ENCODE peak calls at places on chromosome 22, in seven cellular contexts. C is T-helper 1 cell; K is cardiac fibroblast; T is tibial artery; D is pancreas; H is neural crest cell; L is stimulated activated CD4-positive, alpha-beta T cell treated with anti-CD3 and anti-CD28 coated beads, Interleukin-1b, Interleukin-23, amount 100 ng/mL, for 1 hour. Z is an unnamed sample.

GRCh38 chr22:38717244-38717643 is 11.5 kb downstream of the GTPBP1 start:
- DNase-seq in C (no peak), K (no peak), T (no peak), D (no peak), H (no peak), L (no peak), Z (no peak)

GRCh38 chr22:29647954-29648737 is 44.7 kb downstream of the NF2 start:
- DNase-seq in C (no peak), K (no peak), T (no peak), D (no peak), H (no peak), L (no peak), Z (no peak)

GRCh38 chr22:44164031-44164430 is 16.7 kb upstream of the PARVG start:
- DNase-seq in C (no peak), K (no peak), T (no peak), D (no peak), H (no peak), L (no peak), Z (no peak)

GRCh38 chr22:43826142-43827093 is 14.3 kb upstream of the EFCAB6 start:
- DNase-seq in C (no peak), K (peak; percentile 62), T (peak; percentile 39), D (no peak), H (no peak), L (no peak), Z (peak; percentile 41)

GRCh38 chr22:39299829-39300178 is 19.6 kb downstream of the RPL3 start:
- DNase-seq in C (no peak), K (no peak), T (no peak), D (no peak), H (no peak), L (no peak), Z (no peak)

GRCh38 chr22:39287076-39287743 is 32.2 kb downstream of the RPL3 start:
- DNase-seq in C (no peak), K (no peak), T (no peak), D (no peak), H (no peak), L (no peak), Z (no peak)

GRCh38 chr22:27667121-27667843 is 134.3 kb downstream of the MN1 start:
- DNase-seq in C (no peak), K (peak; percentile 77), T (peak; percentile 77), D (no peak), H (peak; percentile 34), L (no peak), Z (no peak)

GRCh38 chr22:27336151-27337090 is 465.1 kb downstream of the MN1 start:
- DNase-seq in C (no peak), K (no peak), T (no peak), D (no peak), H (no peak), L (no peak), Z (no peak)

GRCh38 chr22:27594474-27595134 is 207.0 kb downstream of the MN1 start:
- DNase-seq in C (no peak), K (no peak), T (no peak), D (no peak), H (no peak), L (no peak), Z (no peak)

GRCh38 chr22:41984006-41984405 is 14.6 kb upstream of the WBP2NL start:
- DNase-seq in C (no peak), K (no peak), T (no peak), D (no peak), H (no peak), L (no peak), Z (no peak)

GRCh38 chr22:29073618-29074275 is 912 bp downstream of the KREMEN1 start:
- DNase-seq in C (no peak), K (peak; percentile 34), T (no peak), D (peak; percentile 63), H (peak; percentile 37), L (no peak), Z (peak; percentile 66)

GRCh38 chr22:20232237-20232598 is 35.9 kb downstream of the RTN4R start:
- DNase-seq in C (no peak), K (no peak), T (no peak), D (no peak), H (no peak), L (no peak), Z (no peak)

GRCh38 chr22:17920145-17920605 is 104.2 kb downstream of the MICAL3 start:
- DNase-seq in C (no peak), K (peak; percentile 67), T (no peak), D (no peak), H (no peak), L (no peak), Z (peak; percentile 57)

GRCh38 chr22:29536411-29536810 is 17.1 kb downstream of the THOC5 start:
- DNase-seq in C (no peak), K (no peak), T (no peak), D (no peak), H (no peak), L (no peak), Z (no peak)

GRCh38 chr22:45861259-45861658 is 115.7 kb downstream of the WNT7B start:
- DNase-seq in C (no peak), K (no peak), T (no peak), D (no peak), H (no peak), L (no peak), Z (no peak)

GRCh38 chr22:46465793-46466192 is 71.6 kb downstream of the CELSR1 start:
- DNase-seq in C (no peak), K (no peak), T (no peak), D (no peak), H (no peak), L (no peak), Z (peak; percentile 78)

GRCh38 chr22:37803195-37803635 is 4.5 kb upstream of the GCAT start:
- DNase-seq in C (no peak), K (no peak), T (no peak), D (no peak), H (no peak), L (no peak), Z (no peak)

GRCh38 chr22:41875531-41876242 is 39.2 kb downstream of the SHISA8 start:
- DNase-seq in C (no peak), K (no peak), T (no peak), D (no peak), H (no peak), L (no peak), Z (no peak)

GRCh38 chr22:25745341-25746011 is 3.5 kb downstream of the MYO18B start:
- DNase-seq in C (no peak), K (peak; percentile 67), T (no peak), D (no peak), H (no peak), L (no peak), Z (no peak)

GRCh38 chr22:47814474-47814873 is 1052.0 kb downstream of the TBC1D22A start:
- DNase-seq in C (no peak), K (no peak), T (no peak), D (no peak), H (no peak), L (no peak), Z (no peak)

GRCh38 chr22:19120829-19121630 is 1.2 kb downstream of the DGCR2 start:
- DNase-seq in C (no peak), K (peak; percentile 21), T (no peak), D (peak; percentile 71), H (no peak), L (no peak), Z (peak; percentile 66)

GRCh38 chr22:22508274-22509176 is at the start of gene ZNF280B:
- DNase-seq in C (peak; percentile 68), K (peak; percentile 85), T (no peak), D (peak; percentile 82), H (peak; percentile 82), L (peak; percentile 45), Z (peak; percentile 70)

GRCh38 chr22:26234267-26234666 is 65.0 kb downstream of the SEZ6L start:
- DNase-seq in C (no peak), K (no peak), T (no peak), D (no peak), H (no peak), L (no peak), Z (no peak)

GRCh38 chr22:37425800-37426531 is 1.3 kb downstream of the ELFN2 start:
- DNase-seq in C (no peak), K (peak; percentile 30), T (no peak), D (no peak), H (no peak), L (no peak), Z (no peak)

GRCh38 chr22:46894851-46895640 is 132.6 kb downstream of the TBC1D22A start:
- DNase-seq in C (no peak), K (no peak), T (no peak), D (no peak), H (no peak), L (no peak), Z (peak; percentile 20)

GRCh38 chr22:47687364-47687655 is 924.9 kb downstream of the TBC1D22A start:
- DNase-seq in C (no peak), K (no peak), T (no peak), D (no peak), H (no peak), L (no peak), Z (no peak)

GRCh38 chr22:43260818-43261217 is 73.9 kb upstream of the TTLL12 start:
- DNase-seq in C (no peak), K (no peak), T (no peak), D (no peak), H (no peak), L (no peak), Z (no peak)

GRCh38 chr22:33894515-33894914 is 25.8 kb downstream of the LARGE1 start:
- DNase-seq in C (no peak), K (no peak), T (no peak), D (no peak), H (no peak), L (no peak), Z (no peak)

GRCh38 chr22:48503876-48504275 is 1323.8 kb downstream of the BRD1 start:
- DNase-seq in C (no peak), K (no peak), T (no peak), D (no peak), H (no peak), L (no peak), Z (no peak)

GRCh38 chr22:49023879-49024774 is 803.5 kb downstream of the BRD1 start:
- DNase-seq in C (no peak), K (no peak), T (peak; percentile 58), D (no peak), H (no peak), L (no peak), Z (no peak)

GRCh38 chr22:50059185-50059880 is 1.2 kb upstream of the TTLL8 start:
- DNase-seq in C (no peak), K (peak; percentile 58), T (no peak), D (no peak), H (peak; percentile 41), L (no peak), Z (no peak)

GRCh38 chr22:41358927-41359326 is 22.8 kb upstream of the TEF start:
- DNase-seq in C (no peak), K (no peak), T (no peak), D (no peak), H (no peak), L (no peak), Z (no peak)

GRCh38 chr22:32987081-32987631 is 71.0 kb downstream of the SYN3 start:
- DNase-seq in C (no peak), K (no peak), T (no peak), D (no peak), H (no peak), L (no peak), Z (no peak)

GRCh38 chr22:17110791-17111550 is 10.2 kb downstream of the TMEM121B start:
- DNase-seq in C (no peak), K (no peak), T (no peak), D (no peak), H (no peak), L (no peak), Z (no peak)

GRCh38 chr22:35684270-35684700 is 33.4 kb upstream of the APOL5 start:
- DNase-seq in C (no peak), K (peak; percentile 77), T (no peak), D (no peak), H (no peak), L (no peak), Z (no peak)

GRCh38 chr22:28247667-28248363 is 328.8 kb upstream of the PITPNB start:
- DNase-seq in C (no peak), K (no peak), T (no peak), D (no peak), H (no peak), L (no peak), Z (no peak)

GRCh38 chr22:27962268-27963191 is 43.5 kb upstream of the PITPNB start:
- DNase-seq in C (no peak), K (peak; percentile 33), T (no peak), D (no peak), H (no peak), L (no peak), Z (no peak)

GRCh38 chr22:32958021-32958420 is 100.2 kb downstream of the SYN3 start:
- DNase-seq in C (no peak), K (no peak), T (no peak), D (no peak), H (no peak), L (no peak), Z (no peak)

Z was measured in stomach.